ENCODE peak calls at places on chromosomes 4 and X, in six cellular contexts. J is epithelial cell of esophagus, W is upper lobe of right lung, E is GM12878, T is left colon, Y is fibroblast of pulmonary artery. U is an unnamed sample.

GRCh38 chrX:72352786-72353185 is 47.1 kb upstream of the CITED1 start:
- DNase-seq in J (no peak), W (no peak), E (no peak), T (no peak), Y (no peak), U (no peak)

GRCh38 chr4:108683479-108683878 is 33.1 kb downstream of the OSTC start:
- DNase-seq in J (peak; percentile 57), W (no peak), E (no peak), T (no peak), Y (peak; percentile 44), U (no peak)

GRCh38 chr4:113840850-113841249 is 79.3 kb upstream of the CAMK2D start:
- DNase-seq in J (peak; percentile 56), W (no peak), E (no peak), T (no peak), Y (no peak), U (no peak)

GRCh38 chrX:10507876-10508275 is 112.5 kb downstream of the MID1 start:
- DNase-seq in J (peak; percentile 46), W (no peak), E (no peak), T (no peak), Y (no peak), U (no peak)

GRCh38 chr4:142846729-142847606 is 867 bp upstream of the INPP4B start:
- DNase-seq in J (peak; percentile 76), W (no peak), E (no peak), T (peak; percentile 73), Y (peak; percentile 20), U (no peak)

GRCh38 chrX:135543924-135544323 is 23.5 kb downstream of the INTS6L start:
- DNase-seq in J (peak; percentile 2), W (no peak), E (no peak), T (peak; percentile 34), Y (no peak), U (no peak)

GRCh38 chr4:76658231-76659102 is 223.4 kb downstream of the SHROOM3 start:
- DNase-seq in J (peak; percentile 71), W (no peak), E (no peak), T (no peak), Y (peak; percentile 51), U (no peak)

GRCh38 chr4:95838192-95838591 is 1.7 kb upstream of the PDHA2 start:
- DNase-seq in J (no peak), W (no peak), E (no peak), T (no peak), Y (no peak), U (no peak)

GRCh38 chrX:134706138-134706537 is 47.9 kb upstream of the PLAC1 start:
- DNase-seq in J (no peak), W (no peak), E (no peak), T (no peak), Y (no peak), U (no peak)

GRCh38 chr4:162461952-162462351 is 298.2 kb upstream of the FSTL5 start:
- DNase-seq in J (peak; percentile 22), W (no peak), E (no peak), T (no peak), Y (no peak), U (no peak)

GRCh38 chr4:6907658-6908191 is 1.9 kb upstream of the TBC1D14 start:
- DNase-seq in J (peak; percentile 66), W (peak; percentile 80), E (no peak), T (peak; percentile 75), Y (peak; percentile 44), U (no peak)

GRCh38 chr4:8411351-8412180 is 29.0 kb downstream of the ACOX3 start:
- DNase-seq in J (no peak), W (no peak), E (no peak), T (no peak), Y (no peak), U (no peak)

GRCh38 chr4:8297691-8298485 is 28.3 kb downstream of the HTRA3 start:
- DNase-seq in J (no peak), W (peak; percentile 57), E (no peak), T (no peak), Y (no peak), U (no peak)

GRCh38 chrX:70338290-70338689 is 48.4 kb downstream of the KIF4A start:
- DNase-seq in J (no peak), W (no peak), E (no peak), T (no peak), Y (no peak), U (no peak)

GRCh38 chrX:134512566-134512965 is 52.6 kb downstream of the HPRT1 start:
- DNase-seq in J (peak; percentile 88), W (no peak), E (no peak), T (no peak), Y (peak; percentile 75), U (no peak)

GRCh38 chr4:40552536-40552935 is 77.1 kb downstream of the RBM47 start:
- DNase-seq in J (peak; percentile 18), W (no peak), E (no peak), T (no peak), Y (no peak), U (no peak)

GRCh38 chrX:136766785-136767103 is 14.0 kb downstream of the ARHGEF6 start:
- DNase-seq in J (no peak), W (no peak), E (no peak), T (peak; percentile 16), Y (no peak), U (no peak)

GRCh38 chr4:38310446-38311043 is 350.3 kb downstream of the PTTG2 start:
- DNase-seq in J (no peak), W (no peak), E (peak; percentile 97), T (no peak), Y (no peak), U (no peak)

GRCh38 chr4:139843643-139844042 is 178.0 kb downstream of the MGST2 start:
- DNase-seq in J (no peak), W (no peak), E (no peak), T (no peak), Y (no peak), U (no peak)

GRCh38 chr4:73066928-73067327 is 2.6 kb downstream of the COX18 start:
- DNase-seq in J (no peak), W (no peak), E (no peak), T (no peak), Y (no peak), U (no peak)

GRCh38 chrX:38973327-38973726 is 172.1 kb downstream of the MID1IP1 start:
- DNase-seq in J (no peak), W (peak; percentile 57), E (no peak), T (no peak), Y (peak; percentile 47), U (no peak)

GRCh38 chrX:113982766-113983165 is 601.1 kb upstream of the HTR2C start:
- DNase-seq in J (no peak), W (no peak), E (no peak), T (no peak), Y (no peak), U (no peak)

GRCh38 chr4:99275050-99275449 is 15.7 kb downstream of the ADH1A start:
- DNase-seq in J (no peak), W (no peak), E (no peak), T (no peak), Y (no peak), U (no peak)

GRCh38 chr4:147362868-147363440 is 117.9 kb upstream of the EDNRA start:
- DNase-seq in J (peak; percentile 73), W (no peak), E (no peak), T (peak; percentile 65), Y (peak; percentile 90), U (no peak)

GRCh38 chr4:12118651-12119213 is 690.0 kb upstream of the HS3ST1 start:
- DNase-seq in J (peak; percentile 75), W (no peak), E (no peak), T (no peak), Y (peak; percentile 91), U (no peak)

GRCh38 chrX:151699746-151700145 is 4.5 kb downstream of the PRRG3 start:
- DNase-seq in J (no peak), W (no peak), E (no peak), T (no peak), Y (no peak), U (no peak)

GRCh38 chr4:10335050-10335449 is 122.2 kb downstream of the ZNF518B start:
- DNase-seq in J (no peak), W (no peak), E (no peak), T (no peak), Y (no peak), U (no peak)

GRCh38 chr4:141702472-141703182 is 66.2 kb downstream of the IL15 start:
- DNase-seq in J (peak; percentile 22), W (no peak), E (no peak), T (peak; percentile 40), Y (peak; percentile 65), U (no peak)

GRCh38 chr4:48947731-48948130 is 38.3 kb upstream of the CWH43 start:
- DNase-seq in J (no peak), W (no peak), E (no peak), T (no peak), Y (no peak), U (no peak)

GRCh38 chr4:59339631-59340030 is 1860.5 kb upstream of the ADGRL3 start:
- DNase-seq in J (no peak), W (no peak), E (no peak), T (no peak), Y (no peak), U (no peak)

GRCh38 chrX:123432362-123433150 is 248.5 kb downstream of the GRIA3 start:
- DNase-seq in J (peak; percentile 76), W (no peak), E (no peak), T (no peak), Y (no peak), U (no peak)

GRCh38 chrX:41858161-41858775 is 65.1 kb downstream of the CASK start:
- DNase-seq in J (no peak), W (no peak), E (no peak), T (no peak), Y (no peak), U (no peak)